ENCODE peak calls at places on chromosome 18, in nine cellular contexts. R, G, V, U, H, I, Y, M and K are unnamed samples. For H3K4me1, the result is how much of the 10 kb centered on the place peaks cover.

GRCh38 chr18:919078-919477 is 14.4 kb downstream of the ADCYAP1 start:
- DNase-seq in R (no peak), G (no peak), V (no peak), U (no peak), H (no peak), I (no peak), Y (no peak), M (no peak), K (no peak)

GRCh38 chr18:2588666-2589344 is 17.4 kb downstream of the NDC80 start:
- DNase-seq in R (no peak), G (no peak), V (no peak), U (no peak), H (no peak), I (no peak), Y (no peak), M (no peak), K (no peak)

GRCh38 chr18:2997846-2998599 is 14.9 kb downstream of the LPIN2 start:
- DNase-seq in R (no peak), G (no peak), V (no peak), U (no peak), H (no peak), I (no peak), Y (no peak), M (no peak), K (peak)

GRCh38 chr18:3380384-3380961 is 69.5 kb upstream of the TGIF1 start:
- DNase-seq in R (peak), G (no peak), V (no peak), U (no peak), H (no peak), I (peak), Y (peak), M (peak), K (no peak)

GRCh38 chr18:37712776-37713175 is 147.2 kb upstream of the CELF4 start:
- DNase-seq in R (no peak), G (no peak), V (no peak), U (no peak), H (no peak), I (no peak), Y (no peak), M (no peak), K (no peak)

GRCh38 chr18:39799010-39799409 is 2156.0 kb upstream of the PIK3C3 start:
- DNase-seq in R (no peak), G (no peak), V (no peak), U (no peak), H (no peak), I (no peak), Y (peak), M (peak), K (no peak)

GRCh38 chr18:3410273-3410672 is 39.7 kb upstream of the TGIF1 start:
- DNase-seq in R (no peak), G (no peak), V (no peak), U (no peak), H (no peak), I (no peak), Y (no peak), M (no peak), K (no peak)

GRCh38 chr18:74608681-74609080 is 11.0 kb downstream of the ZNF407 start:
- DNase-seq in R (no peak), G (no peak), V (no peak), U (peak), H (no peak), I (no peak), Y (no peak), M (no peak), K (no peak)

GRCh38 chr18:36399055-36399454 is 101.5 kb downstream of the FHOD3 start:
- DNase-seq in R (no peak), G (no peak), V (peak), U (no peak), H (no peak), I (no peak), Y (no peak), M (no peak), K (no peak)

GRCh38 chr18:2901405-2901989 is 54.7 kb downstream of the EMILIN2 start:
- DNase-seq in R (no peak), G (no peak), V (no peak), U (no peak), H (peak), I (no peak), Y (peak), M (no peak), K (peak)

GRCh38 chr18:62745089-62745751 is 29.9 kb downstream of the PHLPP1 start:
- DNase-seq in R (no peak), G (no peak), V (no peak), U (no peak), H (no peak), I (no peak), Y (no peak), M (no peak), K (no peak)

GRCh38 chr18:34809697-34810096 is 99.6 kb downstream of the DTNA start:
- DNase-seq in R (peak), G (peak), V (peak), U (peak), H (peak), I (no peak), Y (peak), M (peak), K (peak)

GRCh38 chr18:59220164-59220783 is 316 bp downstream of the GRP start:
- DNase-seq in R (no peak), G (no peak), V (no peak), U (no peak), H (no peak), I (peak), Y (peak), M (no peak), K (no peak)

GRCh38 chr18:76365561-76365960 is 129.5 kb downstream of the ZNF516 start:
- DNase-seq in R (no peak), G (no peak), V (no peak), U (no peak), H (no peak), I (no peak), Y (no peak), M (no peak), K (no peak)

GRCh38 chr18:54220406-54220805 is 4.1 kb downstream of the MBD2 start:
- DNase-seq in R (no peak), G (no peak), V (no peak), U (no peak), H (no peak), I (no peak), Y (no peak), M (no peak), K (no peak)

GRCh38 chr18:45962461-45962860 is 4.7 kb downstream of the EPG5 start:
- DNase-seq in R (no peak), G (no peak), V (peak), U (peak), H (no peak), I (no peak), Y (peak), M (no peak), K (no peak)

GRCh38 chr18:44803019-44803650 is 122.4 kb downstream of the SETBP1 start:
- DNase-seq in R (peak), G (no peak), V (no peak), U (peak), H (no peak), I (peak), Y (peak), M (no peak), K (peak)

GRCh38 chr18:74412106-74412880 is 44.8 kb downstream of the DIPK1C start:
- DNase-seq in R (no peak), G (no peak), V (no peak), U (no peak), H (no peak), I (no peak), Y (no peak), M (no peak), K (no peak)

GRCh38 chr18:77113361-77114069 is 19.1 kb downstream of the MBP start:
- DNase-seq in R (peak), G (no peak), V (no peak), U (no peak), H (no peak), I (peak), Y (no peak), M (no peak), K (no peak)

DNA sequence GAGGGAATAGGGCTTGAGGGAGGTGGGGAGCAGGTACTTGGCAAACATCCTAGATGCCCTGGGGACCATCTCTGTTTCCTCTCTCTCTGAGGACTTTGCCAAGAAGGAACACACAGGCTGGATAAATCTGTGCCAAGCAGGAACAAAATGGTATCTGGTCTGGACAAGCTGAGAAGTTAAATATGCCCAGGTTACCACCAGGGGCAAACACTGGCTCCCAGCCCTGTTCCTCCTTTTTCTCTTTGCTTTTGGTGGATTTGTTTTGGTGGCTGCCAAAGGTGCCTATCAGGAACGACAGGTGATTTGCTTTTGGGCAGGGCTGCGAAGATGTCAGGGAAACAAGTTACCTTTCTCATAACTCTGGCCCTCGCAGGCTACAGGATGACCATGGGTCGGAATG is 227.5 kb upstream of the SMAD2 start:
- DNase-seq in R (no peak), G (no peak), V (no peak), U (no peak), H (no peak), I (no peak), Y (no peak), M (no peak), K (no peak)
- H3K4me1 ChIP-seq in R (under half), G (under half), V (under half), U (under half), H (under half), I (half or more), Y (under half), M (under half), K (under half)

DNA sequence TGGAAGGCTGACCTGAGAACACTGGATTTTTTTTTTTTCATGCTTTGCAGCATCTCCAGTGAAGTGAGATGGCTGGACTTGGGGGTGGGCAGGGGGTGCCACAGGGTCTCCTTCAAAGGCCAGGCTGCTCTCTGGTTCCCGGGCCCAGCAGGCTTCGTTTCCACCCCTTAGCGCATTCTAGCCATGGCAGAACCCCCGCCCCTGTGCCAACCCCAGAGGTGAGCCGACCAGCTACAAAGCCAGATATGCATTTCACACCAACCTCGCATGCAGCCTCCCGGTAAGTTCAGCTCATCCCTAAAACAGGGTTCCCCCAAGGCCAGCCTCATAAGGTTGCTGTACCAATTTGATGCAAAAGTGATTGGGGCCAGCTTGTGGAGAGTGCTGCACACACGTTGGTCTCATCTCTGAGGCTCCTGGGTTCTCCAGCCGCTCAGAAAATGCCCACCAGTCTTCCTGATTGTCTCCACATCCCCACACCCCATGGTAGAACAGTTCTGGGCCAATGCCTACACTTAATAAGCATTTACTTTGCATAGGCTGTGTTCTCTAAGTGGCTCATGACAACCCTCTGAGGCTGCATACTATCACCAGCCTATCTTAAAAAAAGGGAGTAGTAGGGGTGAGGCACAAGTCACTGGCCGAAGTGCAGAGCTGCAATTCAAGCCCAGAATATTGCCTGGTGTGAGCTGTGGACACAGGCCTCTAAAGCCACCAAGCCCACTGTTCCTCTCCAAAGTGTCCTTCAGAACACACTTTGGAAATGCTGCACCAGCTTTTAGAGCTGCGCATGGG is 23.3 kb downstream of the SMAD7 start:
- DNase-seq in R (no peak), G (no peak), V (no peak), U (no peak), H (no peak), I (no peak), Y (peak), M (no peak), K (no peak)
- H3K4me3 ChIP-seq in R (no peak), G (no peak), V (no peak), U (no peak), H (no peak), I (no peak), Y (no peak), M (no peak), K (no peak)

GRCh38 chr18:55487997-55488396 is 100.0 kb downstream of the TCF4 start:
- DNase-seq in R (no peak), G (no peak), V (no peak), U (no peak), H (no peak), I (no peak), Y (no peak), M (no peak), K (no peak)

GRCh38 chr18:55489742-55490055 is 98.3 kb downstream of the TCF4 start:
- DNase-seq in R (no peak), G (no peak), V (no peak), U (no peak), H (no peak), I (no peak), Y (no peak), M (peak), K (no peak)

GRCh38 chr18:55486936-55487335 is 101.1 kb downstream of the TCF4 start:
- DNase-seq in R (no peak), G (no peak), V (no peak), U (no peak), H (no peak), I (no peak), Y (no peak), M (no peak), K (no peak)

GRCh38 chr18:55489034-55489741 is 98.8 kb downstream of the TCF4 start:
- DNase-seq in R (no peak), G (no peak), V (no peak), U (no peak), H (no peak), I (no peak), Y (no peak), M (no peak), K (no peak)

GRCh38 chr18:55488473-55488872 is 99.5 kb downstream of the TCF4 start:
- DNase-seq in R (no peak), G (peak), V (no peak), U (no peak), H (no peak), I (no peak), Y (no peak), M (peak), K (no peak)
- H3K4me1 ChIP-seq in R (half or more), G (under half), V (under half), U (under half), H (under half), I (under half), Y (under half), M (under half), K (under half)

GRCh38 chr18:24987933-24988840 is 363.8 kb downstream of the ZNF521 start:
- DNase-seq in R (peak), G (no peak), V (no peak), U (no peak), H (no peak), I (no peak), Y (peak), M (no peak), K (no peak)
- H3K4me3 ChIP-seq in R (peak), G (no peak), V (no peak), U (no peak), H (no peak), I (no peak), Y (peak), M (no peak), K (no peak)